ENCODE peak calls at places on chromosomes 13 and 19, in seven cellular contexts. B is naive thymus-derived CD4-positive, alpha-beta T cell; N is A549; Y is neuronal stem cell; S is neural progenitor cell; C is HCT116; I is ascending aorta. E is an unnamed sample. For H3K9me3, the result is how much of the 10 kb centered on the place peaks cover.

GRCh38 chr19:4267101-4267900 is 11.8 kb upstream of the SHD start:
- DNase-seq in I (peak), S (peak), N (peak), B (peak), Y (peak), C (peak), E (peak)

GRCh38 chr19:41548954-41549688 is 26.8 kb upstream of the CEACAM21 start:
- DNase-seq in I (no peak), S (peak), N (no peak), Y (peak), C (no peak), B (peak), E (no peak)

GRCh38 chr13:49607761-49608160 is 20.5 kb upstream of the ARL11 start:
- DNase-seq in S (no peak), N (no peak), I (no peak), C (no peak), Y (no peak), B (no peak), E (no peak)

GRCh38 chr19:4501691-4502090 is 16.6 kb downstream of the PLIN4 start:
- DNase-seq in N (no peak), Y (no peak), C (no peak), I (no peak), B (no peak), S (no peak), E (no peak)

GRCh38 chr19:12789098-12789903 is 2.0 kb upstream of the JUNB start:
- DNase-seq in S (peak), Y (no peak), N (peak), I (no peak), B (no peak), C (no peak), E (peak)

GRCh38 chr13:111183087-111183645 is 68.1 kb downstream of the ARHGEF7 start:
- DNase-seq in N (no peak), Y (no peak), C (no peak), I (no peak), B (peak), S (no peak), E (peak)

GRCh38 chr13:54162069-54162468 is 1133.5 kb downstream of the OLFM4 start:
- DNase-seq in I (no peak), B (no peak), S (peak), N (no peak), Y (no peak), C (no peak), E (no peak)

GRCh38 chr13:114101325-114101821 is 31.1 kb downstream of the RASA3 start:
- DNase-seq in I (peak), Y (no peak), S (no peak), C (no peak), B (no peak), N (no peak), E (no peak)

GRCh38 chr13:88303605-88304004 is 632.4 kb downstream of the SLITRK5 start:
- DNase-seq in S (no peak), C (no peak), Y (no peak), N (no peak), I (no peak), B (no peak), E (no peak)

GRCh38 chr19:7360393-7360984 is 11.8 kb downstream of the ARHGEF18 start:
- DNase-seq in N (no peak), C (no peak), Y (no peak), S (no peak), B (no peak), I (no peak), E (no peak)

GRCh38 chr19:42178791-42179500 is 38.5 kb downstream of the DEDD2 start:
- DNase-seq in B (no peak), C (no peak), N (peak), Y (peak), I (no peak), S (no peak), E (no peak)

GRCh38 chr13:82817133-82817532 is 1065.1 kb downstream of the SLITRK1 start:
- DNase-seq in C (no peak), Y (no peak), S (no peak), N (no peak), B (no peak), I (no peak), E (no peak)

GRCh38 chr19:2542341-2543069 is 66.6 kb downstream of the GADD45B start:
- DNase-seq in C (no peak), S (no peak), I (no peak), B (no peak), Y (no peak), N (peak), E (no peak)

DNA sequence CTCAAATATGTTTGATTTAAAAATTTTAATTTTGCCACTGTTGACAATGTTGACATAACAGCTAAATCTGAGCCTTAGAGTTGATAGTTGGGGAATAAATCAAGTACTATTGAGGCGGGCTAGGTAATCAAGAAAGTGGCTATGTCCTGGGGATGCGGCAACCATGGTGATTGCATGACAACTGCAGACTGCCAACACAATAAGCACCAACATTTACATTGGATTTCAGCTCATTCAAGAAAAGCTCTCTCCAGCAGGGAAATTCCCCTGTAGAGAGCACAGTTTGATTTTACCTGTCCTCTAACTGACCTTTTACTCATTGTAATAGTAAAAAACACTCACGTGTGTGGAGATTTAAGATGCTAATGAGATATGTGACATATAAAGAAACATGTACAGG is 63.1 kb downstream of the ZNF100 start:
- DNase-seq in B (no peak), C (no peak), Y (no peak), I (no peak), N (no peak), S (no peak), E (no peak)
- H3K9me3 ChIP-seq in B (under half), C (under half), Y (under half), I (under half), N (under half), S (under half), E (under half)

GRCh38 chr19:35409191-35409590 is 38.3 kb downstream of the GPR42 start:
- DNase-seq in N (no peak), I (no peak), C (no peak), B (no peak), Y (no peak), S (no peak), E (no peak)
- H3K4me3 ChIP-seq in N (no peak), I (no peak), C (no peak), B (no peak), Y (no peak), S (no peak), E (no peak)

GRCh38 chr13:19737844-19738557 is 44.7 kb downstream of the PSPC1 start:
- DNase-seq in N (no peak), C (no peak), Y (no peak), I (no peak), B (no peak), S (no peak), E (no peak)
- H3K9me3 ChIP-seq in N (under half), C (under half), Y (under half), I (under half), B (under half), S (under half), E (under half)

GRCh38 chr13:74027161-74027779 is 106.9 kb downstream of the KLF12 start:
- DNase-seq in Y (no peak), N (no peak), B (no peak), I (no peak), S (no peak), C (no peak), E (no peak)
- H3K4me3 ChIP-seq in Y (no peak), N (no peak), B (peak), I (no peak), S (no peak), C (no peak), E (no peak)